ENCODE peak calls at places on chromosomes 11 and 22, in eight cellular contexts. E is ovary, Q is pancreas, L is neural progenitor cell, W is cardiac muscle cell, D is psoas muscle, F is HAP-1, C is HCT116. X is an unnamed sample.

GRCh38 chr11:43269229-43269928 is 42.4 kb upstream of the API5 start:
- DNase-seq in D (no peak), E (no peak), Q (no peak), F (no peak), L (peak; percentile 40), C (no peak), W (no peak), X (no peak)

GRCh38 chr11:70879601-70880285 is 372.6 kb downstream of the SHANK2 start:
- DNase-seq in D (no peak), E (no peak), Q (no peak), W (no peak), L (no peak), F (no peak), C (no peak), X (no peak)

GRCh38 chr22:43159484-43160178 is 8.3 kb downstream of the TSPO start:
- DNase-seq in L (peak; percentile 70), Q (peak; percentile 31), F (no peak), D (no peak), E (no peak), C (no peak), W (peak; percentile 24), X (no peak)

GRCh38 chr11:69819541-69820070 is 390 bp upstream of the FGF3 start:
- DNase-seq in W (no peak), Q (no peak), F (no peak), C (no peak), L (peak; percentile 55), E (no peak), D (no peak), X (no peak)

GRCh38 chr11:47342854-47343253 is 9.6 kb downstream of the MYBPC3 start:
- DNase-seq in C (no peak), Q (no peak), L (no peak), D (no peak), F (no peak), W (no peak), E (no peak), X (no peak)

GRCh38 chr22:20079745-20080444 is at the start of gene DGCR8:
- DNase-seq in D (peak; percentile 94), Q (peak; percentile 94), E (peak; percentile 95), W (peak; percentile 97), C (peak; percentile 86), F (peak; percentile 90), L (peak; percentile 98), X (peak; percentile 83)

GRCh38 chr11:72231396-72232259 is 7.1 kb downstream of the INPPL1 start:
- DNase-seq in E (no peak), F (no peak), C (no peak), L (no peak), W (no peak), Q (no peak), D (no peak), X (peak; percentile 17)

GRCh38 chr11:118915941-118916841 is 9.5 kb downstream of the BCL9L start:
- DNase-seq in W (no peak), C (no peak), D (peak; percentile 32), Q (no peak), F (no peak), L (no peak), E (peak; percentile 55), X (peak; percentile 30)

GRCh38 chr11:23688835-23689234 is 808.0 kb upstream of the LUZP2 start:
- DNase-seq in F (no peak), E (no peak), Q (no peak), C (no peak), D (no peak), W (peak; percentile 27), L (no peak), X (no peak)

GRCh38 chr11:30041171-30041570 is 24.3 kb upstream of the KCNA4 start:
- DNase-seq in Q (no peak), E (no peak), L (no peak), F (no peak), W (no peak), D (no peak), C (no peak), X (no peak)

GRCh38 chr11:103035656-103036434 is 56.1 kb downstream of the DCUN1D5 start:
- DNase-seq in Q (peak; percentile 34), W (peak; percentile 88), E (no peak), F (peak; percentile 35), L (peak; percentile 56), D (no peak), C (peak; percentile 84), X (peak; percentile 54)

GRCh38 chr11:132623496-132623895 is 908.8 kb downstream of the OPCML start:
- DNase-seq in W (no peak), F (no peak), C (no peak), Q (no peak), E (no peak), L (no peak), D (no peak), X (no peak)

GRCh38 chr11:80082386-80082785 is 641.6 kb upstream of the TENM4 start:
- DNase-seq in D (no peak), C (no peak), W (no peak), L (no peak), Q (no peak), E (no peak), F (no peak), X (no peak)

GRCh38 chr22:30649430-30650007 is 13.9 kb downstream of the SLC35E4 start:
- DNase-seq in W (peak; percentile 46), F (no peak), Q (no peak), D (peak; percentile 62), L (no peak), E (no peak), C (peak; percentile 78), X (peak; percentile 82)

GRCh38 chr11:70019576-70020011 is 58.5 kb upstream of the ANO1 start:
- DNase-seq in F (no peak), E (no peak), C (no peak), D (no peak), Q (no peak), L (no peak), W (peak; percentile 33), X (no peak)

GRCh38 chr22:37768273-37768672 is 39.5 kb upstream of the GCAT start:
- DNase-seq in L (no peak), Q (no peak), E (no peak), W (no peak), D (no peak), C (no peak), F (no peak), X (no peak)

GRCh38 chr11:59918987-59919589 is 19.1 kb upstream of the OOSP1 start:
- DNase-seq in C (peak; percentile 56), E (no peak), Q (peak; percentile 32), L (peak; percentile 33), F (peak; percentile 63), W (peak; percentile 56), D (no peak), X (no peak)

GRCh38 chr11:48123934-48124755 is 92.5 kb upstream of the OR4B1 start:
- DNase-seq in F (no peak), L (no peak), Q (no peak), W (peak; percentile 29), C (no peak), D (no peak), E (no peak), X (no peak)

GRCh38 chr11:114162719-114163123 is 103.2 kb downstream of the ZBTB16 start:
- DNase-seq in L (no peak), E (peak; percentile 91), W (peak; percentile 100), C (no peak), Q (peak; percentile 92), D (peak; percentile 85), F (peak; percentile 15), X (no peak)

GRCh38 chr11:126336065-126336464 is 19.4 kb upstream of the ST3GAL4 start:
- DNase-seq in Q (no peak), F (no peak), L (no peak), E (no peak), W (no peak), D (no peak), C (no peak), X (no peak)

GRCh38 chr22:42544686-42545085 is 9.1 kb upstream of the SERHL2 start:
- DNase-seq in F (no peak), W (peak; percentile 85), Q (no peak), E (no peak), D (no peak), L (no peak), C (no peak), X (no peak)

GRCh38 chr11:125256471-125257010 is 92.0 kb downstream of the PKNOX2 start:
- DNase-seq in Q (no peak), L (no peak), C (no peak), W (peak; percentile 37), D (no peak), E (no peak), F (no peak), X (no peak)

GRCh38 chr11:13667245-13667644 is 1.2 kb upstream of the FAR1 start:
- DNase-seq in W (no peak), Q (no peak), F (no peak), L (peak; percentile 12), C (no peak), E (no peak), D (no peak), X (no peak)

GRCh38 chr11:65448074-65448417 is 25.4 kb downstream of the NEAT1 start:
- DNase-seq in W (peak; percentile 55), E (no peak), C (no peak), D (no peak), F (no peak), Q (no peak), L (no peak), X (no peak)
- H3K4me3 ChIP-seq in W (no peak overlapping the region), E (no peak overlapping the region), C (no peak overlapping the region), D (no peak overlapping the region), F (no peak overlapping the region), Q (no peak overlapping the region), L (no peak overlapping the region), X (no peak overlapping the region)

DNA sequence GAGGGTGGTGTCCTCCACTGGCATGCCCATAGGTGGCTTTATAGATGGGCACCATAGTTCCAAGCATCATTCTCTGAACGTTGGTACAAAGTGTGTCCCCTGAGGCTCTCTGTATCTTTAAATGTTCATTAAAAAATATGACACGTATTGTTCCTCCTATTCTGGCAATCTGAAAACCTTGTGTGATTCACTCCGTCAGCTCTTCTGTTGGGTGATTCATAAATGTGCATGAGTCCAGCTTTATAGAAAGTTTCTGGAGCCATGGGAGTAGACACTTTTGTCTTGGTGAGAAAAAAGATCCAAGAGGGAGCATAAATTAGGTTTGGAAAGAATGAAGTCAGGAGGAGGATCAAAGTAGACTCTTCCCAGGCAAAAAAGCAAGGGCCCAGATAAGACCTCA is 728.8 kb downstream of the NELL1 start:
- DNase-seq in F (no peak), E (no peak), Q (no peak), L (no peak), D (no peak), W (no peak), C (no peak), X (no peak)
- H3K27me3 ChIP-seq in F (no peaks in the 10 kb centered on the region), E (no peaks in the 10 kb centered on the region), Q (no peaks in the 10 kb centered on the region), L (no peaks in the 10 kb centered on the region), D (no peaks in the 10 kb centered on the region), W (no peaks in the 10 kb centered on the region), C (no peaks in the 10 kb centered on the region), X (no peaks in the 10 kb centered on the region)

GRCh38 chr11:1834791-1835670 is at the start of gene SYT8:
- DNase-seq in L (no peak), D (no peak), Q (peak; percentile 48), F (no peak), E (no peak), C (no peak), W (no peak), X (peak; percentile 24)
- H3K4me1 ChIP-seq in L (peaks cover 20% of the 10 kb centered on the region), D (peaks cover 11% of the 10 kb centered on the region), Q (peaks cover 38% of the 10 kb centered on the region), F (no peaks in the 10 kb centered on the region), E (peaks cover 1% of the 10 kb centered on the region), C (peaks cover 55% of the 10 kb centered on the region), W (peaks cover 15% of the 10 kb centered on the region), X (peaks cover 20% of the 10 kb centered on the region)

DNA sequence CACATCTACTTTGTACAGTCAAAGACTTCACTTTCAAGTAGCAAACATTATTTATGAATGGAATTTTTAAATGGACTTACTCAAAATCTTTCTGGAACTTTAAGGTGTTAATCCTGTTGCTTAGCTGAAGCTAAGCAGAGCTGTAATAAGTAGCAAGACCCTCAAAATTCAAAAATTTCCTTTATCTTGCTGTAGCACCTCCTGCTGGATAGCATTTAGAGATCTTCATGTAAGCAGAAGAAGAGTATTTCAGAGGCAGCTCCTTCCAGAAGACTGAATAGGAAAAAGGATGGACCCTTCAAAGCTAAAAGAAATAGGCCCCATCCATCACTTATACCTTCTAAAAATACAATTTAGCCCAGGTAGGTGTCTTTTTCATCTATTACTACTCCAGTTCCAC is 3.4 kb downstream of the PHF21A start:
- DNase-seq in F (no peak), C (no peak), Q (no peak), L (no peak), D (no peak), E (no peak), W (no peak), X (no peak)
- H3K4me3 ChIP-seq in F (peak overlapping the region; percentile 43), C (no peak overlapping the region), Q (no peak overlapping the region), L (peak overlapping the region; percentile 85), D (peak overlapping the region; percentile 78), E (peak overlapping the region; percentile 7), W (peak overlapping the region; percentile 92), X (no peak overlapping the region)

X was measured in CD4-positive, alpha-beta memory T cell.